ENCODE peak calls at places on chromosomes 5 and 9, in seven cellular contexts. T, L, U, Y, R, Z and S are unnamed samples.

GRCh38 chr5:168707646-168708300 is 128.6 kb upstream of the PANK3 start:
- DNase-seq in U (no peak), Y (no peak), Z (no peak), R (no peak), L (no peak), T (no peak), S (no peak)

GRCh38 chr5:180113660-180114303 is 42.2 kb upstream of the RNF130 start:
- DNase-seq in Y (no peak), U (no peak), T (no peak), L (no peak), Z (no peak), R (no peak), S (no peak)

GRCh38 chr5:167524941-167525485 is 766.4 kb upstream of the WWC1 start:
- DNase-seq in L (no peak), Z (no peak), T (no peak), Y (no peak), R (no peak), U (no peak), S (no peak)

GRCh38 chr5:10729320-10730133 is 31.5 kb downstream of the DAP start:
- DNase-seq in R (no peak), L (no peak), Y (no peak), Z (no peak), T (peak), U (no peak), S (no peak)

GRCh38 chr9:133119461-133120342 is 1.3 kb downstream of the RALGDS start:
- DNase-seq in L (no peak), U (no peak), T (no peak), R (peak), Z (no peak), Y (no peak), S (peak)

GRCh38 chr5:138465288-138466057 is at the start of gene EGR1:
- DNase-seq in Z (peak), R (peak), T (peak), Y (peak), U (peak), L (peak), S (peak)

GRCh38 chr5:113043491-113043931 is 66.9 kb downstream of the DCP2 start:
- DNase-seq in T (peak), R (peak), Y (no peak), L (peak), Z (no peak), U (no peak), S (peak)

GRCh38 chr5:169350759-169351240 is 49.9 kb upstream of the SLIT3 start:
- DNase-seq in Y (peak), L (peak), R (peak), T (no peak), U (peak), Z (peak), S (peak)

GRCh38 chr9:33867747-33868429 is 50.9 kb downstream of the UBE2R2 start:
- DNase-seq in R (peak), U (no peak), Y (no peak), Z (no peak), T (peak), L (peak), S (peak)

GRCh38 chr5:14428302-14429081 is 153.1 kb upstream of the OTULINL start:
- DNase-seq in Y (peak), R (no peak), U (no peak), Z (no peak), L (peak), T (no peak), S (peak)

GRCh38 chr9:111301195-111301594 is 28.8 kb downstream of the OR2K2 start:
- DNase-seq in U (no peak), Z (no peak), Y (peak), L (no peak), T (no peak), R (no peak), S (no peak)

GRCh38 chr9:96777539-96777864 is 385 bp downstream of the ZNF510 start:
- DNase-seq in Y (no peak), Z (no peak), R (no peak), L (no peak), T (no peak), U (no peak), S (no peak)

DNA sequence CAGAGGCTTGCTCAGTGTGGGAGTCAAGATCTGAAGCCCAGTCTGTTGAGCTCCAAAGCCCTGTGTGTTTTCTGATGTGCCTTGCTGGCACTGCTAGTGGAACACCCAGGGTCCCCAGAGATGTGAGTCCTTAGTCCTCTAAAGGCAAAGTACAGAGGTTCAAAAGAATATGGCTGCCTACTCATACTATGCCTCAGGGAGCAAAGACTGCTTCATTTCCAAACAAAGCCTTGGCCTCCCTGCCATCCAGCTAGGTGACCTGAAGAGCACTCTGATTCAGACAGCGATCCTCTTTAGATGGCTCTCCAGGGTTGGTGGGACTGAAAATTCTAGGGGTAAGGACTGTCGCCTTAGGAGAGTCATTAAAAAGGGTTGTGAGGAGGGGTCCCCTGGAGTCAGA is 2.0 kb downstream of the PRLR start:
- DNase-seq in U (no peak), Y (no peak), T (no peak), R (no peak), L (no peak), Z (no peak), S (no peak)
- H3K4me3 ChIP-seq in U (no peak), Y (no peak), T (no peak), R (no peak), L (no peak), Z (no peak), S (no peak)

GRCh38 chr9:125466356-125466855 is 204.8 kb downstream of the GAPVD1 start:
- DNase-seq in L (no peak), Y (no peak), T (no peak), R (no peak), U (no peak), Z (no peak), S (no peak)
- H3K27ac ChIP-seq in L (no peak), Y (no peak), T (no peak), R (no peak), U (no peak), Z (no peak), S (no peak)

GRCh38 chr9:93948456-93949072 is 6.6 kb downstream of the BARX1 start:
- DNase-seq in L (no peak), T (no peak), Y (no peak), R (no peak), Z (no peak), U (no peak), S (no peak)

GRCh38 chr9:93947409-93948070 is 7.6 kb downstream of the BARX1 start:
- DNase-seq in T (no peak), U (no peak), L (no peak), Y (no peak), R (no peak), Z (no peak), S (no peak)

GRCh38 chr9:93944011-93944410 is 11.1 kb downstream of the BARX1 start:
- DNase-seq in Z (no peak), R (no peak), T (no peak), U (no peak), L (no peak), Y (no peak), S (no peak)

GRCh38 chr9:93946338-93946712 is 8.8 kb downstream of the BARX1 start:
- DNase-seq in T (no peak), U (no peak), L (no peak), R (no peak), Y (no peak), Z (no peak), S (no peak)

DNA sequence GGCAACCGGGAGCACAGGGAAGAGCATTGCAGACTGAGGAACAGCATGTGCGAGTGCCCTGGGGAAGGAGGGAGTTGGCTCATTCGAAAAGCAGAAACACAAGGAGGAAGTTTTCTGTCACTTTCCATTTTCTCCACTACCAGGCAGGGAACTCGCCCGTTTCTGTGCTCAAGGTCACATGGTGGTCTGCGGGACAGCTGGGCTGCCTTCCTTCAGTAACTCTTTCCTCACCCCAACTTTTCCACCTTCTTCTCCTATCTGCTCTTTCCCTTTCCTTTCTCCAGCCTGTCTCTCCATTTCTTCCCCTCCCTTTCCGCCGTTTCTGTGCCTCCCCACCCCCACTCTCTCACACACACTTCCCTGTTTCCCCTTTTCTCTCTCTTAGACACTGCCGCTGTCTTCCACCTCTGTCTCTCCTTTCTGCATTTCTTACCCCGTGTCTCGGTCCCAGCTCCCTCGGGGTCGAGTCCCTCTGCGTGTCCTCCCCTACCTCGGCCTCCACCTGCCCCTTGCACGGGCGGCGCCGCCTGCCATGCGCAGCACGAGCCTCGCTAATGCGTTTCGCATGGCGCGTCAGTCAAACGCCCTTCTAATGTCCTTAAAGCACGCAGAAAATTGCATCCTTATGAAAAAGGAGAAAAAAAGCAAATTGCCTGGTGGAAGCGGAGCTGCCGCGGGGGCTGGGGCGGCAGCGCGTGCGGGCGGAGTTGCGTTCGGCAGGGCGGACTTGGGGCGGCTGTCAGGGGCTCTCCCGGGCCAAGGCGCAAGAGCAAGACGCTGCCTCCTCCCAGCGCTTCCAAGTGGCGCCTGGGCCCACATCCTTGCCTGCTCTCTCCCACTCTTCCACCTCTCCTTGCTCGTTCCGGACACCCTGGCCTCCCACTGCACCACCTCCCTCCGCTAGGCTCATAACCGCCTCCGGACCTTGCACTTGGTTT is 9.5 kb downstream of the BARX1 start:
- DNase-seq in R (no peak), L (no peak), Z (no peak), Y (no peak), U (no peak), T (no peak), S (no peak)
- H3K4me3 ChIP-seq in R (peak), L (no peak), Z (peak), Y (no peak), U (peak), T (no peak), S (peak)

DNA sequence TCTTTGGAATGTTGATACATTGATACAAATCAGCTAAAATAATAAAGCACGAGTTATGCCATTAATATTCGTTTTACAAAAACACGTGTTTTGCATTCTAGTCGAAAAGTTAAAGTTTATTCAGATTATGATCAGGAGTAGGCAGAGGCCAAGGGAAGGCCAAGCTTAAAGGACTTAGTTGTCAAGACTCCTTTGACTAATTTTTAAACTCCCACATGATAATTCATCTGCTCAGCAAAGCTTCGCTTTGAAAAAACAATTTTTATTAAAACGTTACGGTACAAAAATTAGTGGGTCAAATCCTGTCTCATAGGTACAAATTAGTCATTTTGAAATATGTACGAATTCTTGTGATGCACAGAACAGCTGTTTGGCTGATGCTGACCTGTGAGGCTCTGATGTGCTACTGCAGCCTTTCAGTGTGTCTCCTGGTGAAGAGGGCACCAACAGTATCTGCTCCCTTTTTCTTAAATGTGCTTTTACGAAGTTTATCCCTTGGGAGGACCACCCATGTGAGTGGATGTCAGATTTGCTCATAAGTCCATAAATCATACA is 23.0 kb upstream of the NR3C1 start:
- DNase-seq in R (no peak), Y (no peak), U (no peak), T (no peak), Z (no peak), L (no peak), S (no peak)
- H3K27ac ChIP-seq in R (no peak), Y (no peak), U (no peak), T (no peak), Z (no peak), L (no peak), S (no peak)

GRCh38 chr5:141851195-141851874 is 26.9 kb downstream of the PCDH1 start:
- DNase-seq in T (no peak), Z (no peak), R (no peak), Y (no peak), L (no peak), U (no peak), S (no peak)
- H3K4me3 ChIP-seq in T (no peak), Z (no peak), R (no peak), Y (no peak), L (no peak), U (no peak), S (no peak)